ENCODE peak calls at places on chromosome 12, in six cellular contexts. O is fibroblast of lung, B is nephron progenitor cell, A is endothelial cell, Q is A549, Y is MCF 10A. E is an unnamed sample.

GRCh38 chr12:52063081-52063985 is 6.4 kb upstream of the ATG101 start:
- DNase-seq in O (no peak), B (no peak), A (no peak), Q (no peak), Y (no peak), E (no peak)

GRCh38 chr12:76555226-76555767 is 4.3 kb downstream of the OSBPL8 start:
- DNase-seq in O (peak; percentile 23), B (no peak), A (no peak), Q (no peak), Y (no peak), E (no peak)

GRCh38 chr12:93521225-93521854 is 51.1 kb upstream of the SOCS2 start:
- DNase-seq in O (peak; percentile 58), B (no peak), A (no peak), Q (no peak), Y (no peak), E (no peak)

GRCh38 chr12:127675936-127676335 is 591.0 kb upstream of the TMEM132C start:
- DNase-seq in O (no peak), B (no peak), A (no peak), Q (no peak), Y (no peak), E (no peak)

GRCh38 chr12:123269395-123269892 is 2.2 kb downstream of the CDK2AP1 start:
- DNase-seq in O (peak; percentile 64), B (peak; percentile 80), A (peak; percentile 80), Q (no peak), Y (no peak), E (peak; percentile 74)

GRCh38 chr12:12610711-12611110 is 965 bp upstream of the CREBL2 start:
- DNase-seq in O (no peak), B (no peak), A (no peak), Q (no peak), Y (no peak), E (no peak)

GRCh38 chr12:84455598-84455997 is 457.0 kb downstream of the SLC6A15 start:
- DNase-seq in O (no peak), B (no peak), A (no peak), Q (no peak), Y (no peak), E (no peak)

GRCh38 chr12:75305412-75306332 is 24.5 kb downstream of the CAPS2 start:
- DNase-seq in O (no peak), B (no peak), A (no peak), Q (no peak), Y (no peak), E (no peak)

GRCh38 chr12:52753283-52753682 is 23.9 kb downstream of the KRT76 start:
- DNase-seq in O (no peak), B (no peak), A (no peak), Q (no peak), Y (no peak), E (no peak)

GRCh38 chr12:12734054-12734453 is 16.9 kb downstream of the CDKN1B start:
- DNase-seq in O (peak; percentile 66), B (no peak), A (no peak), Q (no peak), Y (peak; percentile 18), E (no peak)

GRCh38 chr12:100672075-100672592 is 98.7 kb downstream of the GAS2L3 start:
- DNase-seq in O (no peak), B (peak; percentile 54), A (peak; percentile 45), Q (peak; percentile 29), Y (peak; percentile 23), E (peak; percentile 36)

GRCh38 chr12:109753959-109754358 is 40.3 kb downstream of the FAM222A start:
- DNase-seq in O (no peak), B (no peak), A (no peak), Q (no peak), Y (no peak), E (no peak)

GRCh38 chr12:64476844-64477243 is 24.9 kb downstream of the TBK1 start:
- DNase-seq in O (no peak), B (no peak), A (no peak), Q (no peak), Y (no peak), E (no peak)

GRCh38 chr12:123914726-123915345 is 57.8 kb downstream of the CCDC92 start:
- DNase-seq in O (no peak), B (no peak), A (no peak), Q (no peak), Y (no peak), E (no peak)

DNA sequence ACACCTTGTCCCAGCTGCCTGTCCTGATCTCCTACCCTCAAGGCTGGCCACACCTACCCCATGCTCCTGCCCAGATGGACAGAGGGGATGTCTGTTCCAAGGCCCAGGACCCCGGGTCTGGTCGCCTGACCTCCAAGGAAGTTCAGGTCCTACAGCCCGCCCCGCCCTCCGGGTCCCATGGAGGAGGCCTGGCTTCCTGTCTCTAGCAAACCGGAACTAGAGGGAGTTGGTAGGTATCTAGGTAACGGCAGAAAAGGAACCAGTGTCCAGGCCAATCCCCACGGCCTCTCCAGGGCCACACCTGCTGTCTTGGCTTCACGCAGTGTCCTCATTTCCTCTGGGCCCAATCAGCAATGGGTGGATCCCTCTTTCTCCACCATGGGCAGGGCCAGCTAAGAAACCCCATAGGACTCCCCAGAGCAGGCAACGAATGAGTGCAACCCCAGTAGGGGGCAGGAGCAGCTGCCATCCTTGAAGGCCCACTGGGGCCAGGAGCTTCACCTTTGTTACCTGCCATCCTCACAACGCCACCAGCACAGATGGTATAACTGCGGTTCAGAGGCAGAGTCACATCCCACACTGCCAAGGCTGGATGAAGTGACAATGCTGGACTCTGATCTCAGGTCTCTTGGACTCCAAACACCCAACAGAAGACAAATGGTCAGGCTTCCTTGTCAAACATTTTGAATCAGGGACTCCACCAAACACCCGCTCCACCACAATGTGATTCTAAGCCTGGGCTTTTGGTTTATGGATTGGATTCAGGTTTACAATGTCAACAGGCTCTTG is 25.1 kb upstream of the RPLP0 start:
- DNase-seq in O (no peak), B (no peak), A (no peak), Q (no peak), Y (peak; percentile 47), E (peak; percentile 63)
- TF ChIP-seq CTCF in O (no peak), B (no peak), A (no peak), Q (no peak), Y (peak; percentile 23), E (peak; percentile 27)

GRCh38 chr12:46372131-46372851 is at the start of gene SLC38A2:
- DNase-seq in O (peak; percentile 93), B (peak; percentile 65), A (peak; percentile 56), Q (peak; percentile 94), Y (peak; percentile 92), E (peak; percentile 99)

GRCh38 chr12:46374711-46375110 is 2.1 kb upstream of the SLC38A2 start:
- DNase-seq in O (no peak), B (no peak), A (no peak), Q (no peak), Y (no peak), E (no peak)

GRCh38 chr12:46372852-46373302 is 304 bp upstream of the SLC38A2 start:
- DNase-seq in O (no peak), B (peak; percentile 98), A (peak; percentile 92), Q (no peak), Y (no peak), E (peak; percentile 49)

GRCh38 chr12:46374286-46374685 is 1.7 kb upstream of the SLC38A2 start:
- DNase-seq in O (no peak), B (no peak), A (no peak), Q (no peak), Y (no peak), E (no peak)

GRCh38 chr12:46373303-46374182 is 970 bp upstream of the SLC38A2 start:
- DNase-seq in O (peak; percentile 71), B (peak; percentile 69), A (peak; percentile 67), Q (no peak), Y (peak; percentile 48), E (peak; percentile 46)
- TF ChIP-seq CTCF in O (peak; percentile 43), B (no peak), A (no peak), Q (no peak), Y (no peak), E (no peak)

GRCh38 chr12:51023625-51024395 is 2.4 kb downstream of the SLC11A2 start:
- DNase-seq in O (peak; percentile 27), B (no peak), A (no peak), Q (no peak), Y (peak; percentile 11), E (no peak)

GRCh38 chr12:51028126-51028810 is 2.1 kb upstream of the SLC11A2 start:
- DNase-seq in O (peak; percentile 61), B (no peak), A (no peak), Q (peak; percentile 85), Y (peak; percentile 87), E (no peak)

GRCh38 chr12:51025182-51025747 is 919 bp downstream of the SLC11A2 start:
- DNase-seq in O (peak; percentile 14), B (no peak), A (no peak), Q (no peak), Y (no peak), E (no peak)

GRCh38 chr12:51027342-51027835 is 1.2 kb upstream of the SLC11A2 start:
- DNase-seq in O (no peak), B (no peak), A (no peak), Q (no peak), Y (no peak), E (no peak)

DNA sequence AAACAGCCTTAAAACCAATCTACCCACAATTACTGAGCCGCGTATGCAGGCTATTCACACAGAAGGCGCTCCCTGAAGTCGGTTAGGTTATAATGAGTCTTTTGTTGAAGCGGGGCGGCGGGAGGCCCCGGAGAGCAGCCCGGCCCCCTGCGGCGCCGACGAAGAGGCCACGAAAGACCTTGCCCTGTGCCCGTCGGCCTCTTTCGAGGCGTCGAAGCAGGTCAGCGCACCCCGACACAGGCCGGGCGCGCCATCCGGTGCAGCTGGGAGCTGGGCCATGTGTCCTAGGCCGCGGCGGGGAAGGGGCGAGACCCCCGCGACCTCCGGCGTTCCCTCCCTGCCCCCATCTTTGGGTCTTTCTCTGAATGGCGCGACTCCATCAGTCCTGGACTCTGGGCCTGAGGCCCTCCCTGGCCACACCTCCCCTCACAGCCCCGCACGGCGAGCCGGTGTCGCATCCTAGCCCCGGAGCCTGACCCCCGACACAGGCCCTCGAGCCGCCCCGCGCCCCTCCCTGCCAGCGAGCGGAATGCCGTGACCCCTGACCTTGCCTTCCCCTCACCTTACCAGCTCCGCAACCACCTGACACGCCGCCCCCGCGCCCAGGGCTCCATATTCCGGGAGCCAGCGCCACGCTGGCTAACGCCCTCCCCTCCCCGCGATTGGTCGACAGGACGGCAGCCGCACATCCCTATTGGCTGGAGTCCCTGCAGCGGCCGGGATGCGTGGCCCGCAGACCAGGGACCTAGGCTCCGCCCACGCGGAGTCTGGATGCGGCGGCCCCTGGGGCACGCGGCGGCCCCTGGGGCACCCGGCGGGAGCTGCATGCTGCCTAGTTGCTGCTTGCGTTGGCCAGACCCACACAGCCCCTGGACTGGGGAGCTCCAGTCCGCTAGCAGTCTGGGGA is at the start of gene SLC11A2:
- DNase-seq in O (peak; percentile 90), B (peak; percentile 91), A (peak; percentile 92), Q (peak; percentile 96), Y (peak; percentile 96), E (peak; percentile 96)
- TF ChIP-seq CTCF in O (no peak), B (no peak), A (no peak), Q (no peak), Y (no peak), E (no peak)

GRCh38 chr12:117100851-117101673 is 1.8 kb upstream of the TESC start:
- DNase-seq in O (no peak), B (no peak), A (no peak), Q (peak; percentile 54), Y (no peak), E (no peak)

GRCh38 chr12:117098361-117099217 is 627 bp downstream of the TESC start:
- DNase-seq in O (no peak), B (peak; percentile 20), A (no peak), Q (peak; percentile 37), Y (no peak), E (peak; percentile 75)

GRCh38 chr12:117101953-117102833 is 3.0 kb upstream of the TESC start:
- DNase-seq in O (no peak), B (no peak), A (no peak), Q (no peak), Y (no peak), E (no peak)

GRCh38 chr12:117098071-117098360 is 1.2 kb downstream of the TESC start:
- DNase-seq in O (no peak), B (no peak), A (no peak), Q (no peak), Y (no peak), E (no peak)

GRCh38 chr12:117100251-117100650 is 1.0 kb upstream of the TESC start:
- DNase-seq in O (peak; percentile 7), B (peak; percentile 32), A (no peak), Q (peak; percentile 63), Y (peak; percentile 29), E (no peak)
- TF ChIP-seq CTCF in O (peak; percentile 41), B (peak; percentile 34), A (peak; percentile 50), Q (peak; percentile 41), Y (no peak), E (no peak)